ENCODE peak calls at places on chromosomes 2 and 18, in seven cellular contexts. One of them, this sample, is unnamed.

GRCh38 chr2:180360283-180360618 is 353.2 kb upstream of the CWC22 start:
- DNase-seq in lower leg skin: no peak
- DNase-seq in heart right ventricle: no peak
- DNase-seq in hepatocyte: no peak
- DNase-seq in brain microvascular endothelial cell: no peak
- DNase-seq in heart left ventricle: no peak
- DNase-seq in epithelial cell of esophagus: no peak
- DNase-seq in this sample: no peak

GRCh38 chr2:20447437-20448245 is 767 bp downstream of the RHOB start:
- DNase-seq in lower leg skin: peak; percentile 89
- DNase-seq in heart right ventricle: peak; percentile 60
- DNase-seq in hepatocyte: peak; percentile 60
- DNase-seq in brain microvascular endothelial cell: peak; percentile 20
- DNase-seq in heart left ventricle: peak; percentile 61
- DNase-seq in epithelial cell of esophagus: peak; percentile 38
- DNase-seq in this sample: no peak

GRCh38 chr2:171763602-171764001 is 76.3 kb downstream of the DYNC1I2 start:
- DNase-seq in lower leg skin: no peak
- DNase-seq in heart right ventricle: no peak
- DNase-seq in hepatocyte: no peak
- DNase-seq in brain microvascular endothelial cell: peak; percentile 11
- DNase-seq in heart left ventricle: no peak
- DNase-seq in epithelial cell of esophagus: peak; percentile 60
- DNase-seq in this sample: no peak

GRCh38 chr18:52903858-52904257 is 563.9 kb downstream of the DCC start:
- DNase-seq in lower leg skin: no peak
- DNase-seq in heart right ventricle: peak; percentile 9
- DNase-seq in hepatocyte: peak; percentile 72
- DNase-seq in brain microvascular endothelial cell: no peak
- DNase-seq in heart left ventricle: no peak
- DNase-seq in epithelial cell of esophagus: peak; percentile 43
- DNase-seq in this sample: no peak

GRCh38 chr2:46067501-46068292 is 229.5 kb upstream of the EPAS1 start:
- DNase-seq in lower leg skin: no peak
- DNase-seq in heart right ventricle: no peak
- DNase-seq in hepatocyte: peak; percentile 44
- DNase-seq in brain microvascular endothelial cell: peak; percentile 97
- DNase-seq in heart left ventricle: no peak
- DNase-seq in epithelial cell of esophagus: peak; percentile 18
- DNase-seq in this sample: no peak

GRCh38 chr2:149832256-149832655 is 244.7 kb upstream of the MMADHC start:
- DNase-seq in lower leg skin: no peak
- DNase-seq in heart right ventricle: no peak
- DNase-seq in hepatocyte: no peak
- DNase-seq in brain microvascular endothelial cell: no peak
- DNase-seq in heart left ventricle: no peak
- DNase-seq in epithelial cell of esophagus: no peak
- DNase-seq in this sample: no peak

GRCh38 chr2:151999058-151999457 is 99.8 kb downstream of the CACNB4 start:
- DNase-seq in lower leg skin: peak; percentile 85
- DNase-seq in heart right ventricle: peak; percentile 22
- DNase-seq in hepatocyte: peak; percentile 42
- DNase-seq in brain microvascular endothelial cell: peak; percentile 38
- DNase-seq in heart left ventricle: peak; percentile 29
- DNase-seq in epithelial cell of esophagus: peak; percentile 62
- DNase-seq in this sample: no peak

GRCh38 chr2:62966995-62967394 is 83.6 kb upstream of the OTX1 start:
- DNase-seq in lower leg skin: no peak
- DNase-seq in heart right ventricle: no peak
- DNase-seq in hepatocyte: no peak
- DNase-seq in brain microvascular endothelial cell: no peak
- DNase-seq in heart left ventricle: no peak
- DNase-seq in epithelial cell of esophagus: peak; percentile 9
- DNase-seq in this sample: no peak

GRCh38 chr2:230541934-230542380 is 126.0 kb downstream of the SP100 start:
- DNase-seq in lower leg skin: no peak
- DNase-seq in heart right ventricle: no peak
- DNase-seq in hepatocyte: no peak
- DNase-seq in brain microvascular endothelial cell: peak; percentile 53
- DNase-seq in heart left ventricle: no peak
- DNase-seq in epithelial cell of esophagus: peak; percentile 83
- DNase-seq in this sample: no peak

GRCh38 chr2:120797421-120798289 is 62.0 kb downstream of the GLI2 start:
- DNase-seq in lower leg skin: no peak
- DNase-seq in heart right ventricle: no peak
- DNase-seq in hepatocyte: peak; percentile 57
- DNase-seq in brain microvascular endothelial cell: no peak
- DNase-seq in heart left ventricle: no peak
- DNase-seq in epithelial cell of esophagus: no peak
- DNase-seq in this sample: no peak

GRCh38 chr2:144414324-144414845 is 105.5 kb downstream of the ZEB2 start:
- DNase-seq in lower leg skin: peak; percentile 85
- DNase-seq in heart right ventricle: no peak
- DNase-seq in hepatocyte: peak; percentile 34
- DNase-seq in brain microvascular endothelial cell: peak; percentile 60
- DNase-seq in heart left ventricle: no peak
- DNase-seq in epithelial cell of esophagus: peak; percentile 92
- DNase-seq in this sample: no peak

GRCh38 chr2:98936917-98937351 is 909 bp upstream of the CRACDL start:
- DNase-seq in lower leg skin: no peak
- DNase-seq in heart right ventricle: no peak
- DNase-seq in hepatocyte: no peak
- DNase-seq in brain microvascular endothelial cell: no peak
- DNase-seq in heart left ventricle: no peak
- DNase-seq in epithelial cell of esophagus: no peak
- DNase-seq in this sample: no peak

GRCh38 chr2:12931211-12931844 is 214.6 kb downstream of the TRIB2 start:
- DNase-seq in lower leg skin: no peak
- DNase-seq in heart right ventricle: no peak
- DNase-seq in hepatocyte: peak; percentile 53
- DNase-seq in brain microvascular endothelial cell: no peak
- DNase-seq in heart left ventricle: peak; percentile 29
- DNase-seq in epithelial cell of esophagus: peak; percentile 56
- DNase-seq in this sample: no peak

GRCh38 chr2:236177604-236177966 is 9.4 kb upstream of the GBX2 start:
- DNase-seq in lower leg skin: peak; percentile 88
- DNase-seq in heart right ventricle: peak; percentile 58
- DNase-seq in hepatocyte: peak; percentile 66
- DNase-seq in brain microvascular endothelial cell: no peak
- DNase-seq in heart left ventricle: no peak
- DNase-seq in epithelial cell of esophagus: peak; percentile 45
- DNase-seq in this sample: no peak

GRCh38 chr2:171315781-171316180 is 118.0 kb downstream of the METTL8 start:
- DNase-seq in lower leg skin: no peak
- DNase-seq in heart right ventricle: no peak
- DNase-seq in hepatocyte: no peak
- DNase-seq in brain microvascular endothelial cell: no peak
- DNase-seq in heart left ventricle: no peak
- DNase-seq in epithelial cell of esophagus: no peak
- DNase-seq in this sample: no peak

GRCh38 chr2:158457092-158457825 is 507 bp downstream of the PKP4 start:
- DNase-seq in lower leg skin: peak; percentile 91
- DNase-seq in heart right ventricle: peak; percentile 71
- DNase-seq in hepatocyte: peak; percentile 82
- DNase-seq in brain microvascular endothelial cell: peak; percentile 47
- DNase-seq in heart left ventricle: peak; percentile 65
- DNase-seq in epithelial cell of esophagus: peak; percentile 82
- DNase-seq in this sample: no peak

GRCh38 chr18:59022167-59022945 is 117.3 kb upstream of the SEC11C start:
- DNase-seq in lower leg skin: peak; percentile 83
- DNase-seq in heart right ventricle: no peak
- DNase-seq in hepatocyte: no peak
- DNase-seq in brain microvascular endothelial cell: no peak
- DNase-seq in heart left ventricle: no peak
- DNase-seq in epithelial cell of esophagus: no peak
- DNase-seq in this sample: no peak

GRCh38 chr2:25043241-25043867 is 1.5 kb downstream of the EFR3B start:
- DNase-seq in lower leg skin: no peak
- DNase-seq in heart right ventricle: no peak
- DNase-seq in hepatocyte: peak; percentile 61
- DNase-seq in brain microvascular endothelial cell: peak; percentile 91
- DNase-seq in heart left ventricle: no peak
- DNase-seq in epithelial cell of esophagus: peak; percentile 37
- DNase-seq in this sample: no peak

GRCh38 chr2:25042321-25043240 is 705 bp downstream of the EFR3B start:
- DNase-seq in lower leg skin: peak; percentile 87
- DNase-seq in heart right ventricle: peak; percentile 43
- DNase-seq in hepatocyte: peak; percentile 67
- DNase-seq in brain microvascular endothelial cell: peak; percentile 14
- DNase-seq in heart left ventricle: peak; percentile 24
- DNase-seq in epithelial cell of esophagus: peak; percentile 16
- DNase-seq in this sample: no peak

GRCh38 chr2:25041928-25042320 is at the start of gene EFR3B:
- DNase-seq in lower leg skin: peak; percentile 98
- DNase-seq in heart right ventricle: peak; percentile 96
- DNase-seq in hepatocyte: peak; percentile 99
- DNase-seq in brain microvascular endothelial cell: peak; percentile 91
- DNase-seq in heart left ventricle: peak; percentile 97
- DNase-seq in epithelial cell of esophagus: peak; percentile 94
- DNase-seq in this sample: peak; percentile 66

GRCh38 chr2:25039126-25039525 is 2.8 kb upstream of the EFR3B start:
- DNase-seq in lower leg skin: no peak
- DNase-seq in heart right ventricle: no peak
- DNase-seq in hepatocyte: no peak
- DNase-seq in brain microvascular endothelial cell: no peak
- DNase-seq in heart left ventricle: no peak
- DNase-seq in epithelial cell of esophagus: no peak
- DNase-seq in this sample: no peak

DNA sequence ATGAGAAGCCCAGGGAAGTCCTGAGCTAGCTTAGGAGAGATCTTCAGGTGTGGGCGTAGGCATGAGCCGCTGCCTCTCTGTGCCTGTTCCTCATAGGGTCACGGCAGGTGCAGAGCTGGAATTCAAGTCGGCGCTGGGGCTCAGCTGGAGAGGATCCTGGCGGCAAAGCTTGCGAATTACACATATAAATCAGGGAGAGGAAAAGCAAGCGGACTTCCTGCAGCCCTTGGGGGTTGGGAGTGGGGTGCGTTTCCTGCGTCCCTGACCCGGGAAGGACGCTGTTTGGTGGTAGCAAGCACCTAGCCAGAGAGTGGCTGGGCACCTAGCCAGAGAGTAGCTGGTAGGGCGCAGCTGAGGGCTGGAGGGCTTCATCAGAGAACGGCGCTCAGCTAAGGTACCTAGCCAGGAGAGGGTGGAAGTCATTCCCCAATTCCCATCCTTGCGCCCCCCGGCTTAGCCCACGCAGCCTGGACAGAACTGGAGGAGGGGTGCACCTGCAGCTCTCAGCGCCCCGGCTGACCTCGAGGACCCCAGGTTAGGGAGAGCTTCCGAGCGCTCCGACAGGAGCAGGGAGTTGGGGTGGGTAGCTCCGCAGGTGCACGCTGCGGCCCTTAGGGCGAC is 459 bp upstream of the EFR3B start:
- DNase-seq in lower leg skin: no peak
- DNase-seq in heart right ventricle: peak; percentile 54
- DNase-seq in hepatocyte: peak; percentile 84
- DNase-seq in brain microvascular endothelial cell: peak; percentile 37
- DNase-seq in heart left ventricle: peak; percentile 59
- DNase-seq in epithelial cell of esophagus: peak; percentile 64
- DNase-seq in this sample: peak; percentile 53
- TF ChIP-seq CTCF in lower leg skin: no peak
- TF ChIP-seq CTCF in heart right ventricle: peak; percentile 13
- TF ChIP-seq CTCF in hepatocyte: peak; percentile 19
- TF ChIP-seq CTCF in brain microvascular endothelial cell: peak; percentile 55
- TF ChIP-seq CTCF in heart left ventricle: no peak
- TF ChIP-seq CTCF in epithelial cell of esophagus: peak; percentile 42
- TF ChIP-seq CTCF in this sample: no peak

GRCh38 chr2:88765154-88765948 is 73.9 kb downstream of the RPIA start:
- DNase-seq in lower leg skin: peak; percentile 85
- DNase-seq in heart right ventricle: no peak
- DNase-seq in hepatocyte: no peak
- DNase-seq in brain microvascular endothelial cell: no peak
- DNase-seq in heart left ventricle: no peak
- DNase-seq in epithelial cell of esophagus: peak; percentile 84
- DNase-seq in this sample: peak; percentile 17

GRCh38 chr2:88764850-88765153 is 73.3 kb downstream of the RPIA start:
- DNase-seq in lower leg skin: no peak
- DNase-seq in heart right ventricle: no peak
- DNase-seq in hepatocyte: no peak
- DNase-seq in brain microvascular endothelial cell: no peak
- DNase-seq in heart left ventricle: no peak
- DNase-seq in epithelial cell of esophagus: no peak
- DNase-seq in this sample: no peak

GRCh38 chr2:88760819-88761598 is 69.5 kb downstream of the RPIA start:
- DNase-seq in lower leg skin: no peak
- DNase-seq in heart right ventricle: no peak
- DNase-seq in hepatocyte: no peak
- DNase-seq in brain microvascular endothelial cell: no peak
- DNase-seq in heart left ventricle: no peak
- DNase-seq in epithelial cell of esophagus: no peak
- DNase-seq in this sample: no peak

DNA sequence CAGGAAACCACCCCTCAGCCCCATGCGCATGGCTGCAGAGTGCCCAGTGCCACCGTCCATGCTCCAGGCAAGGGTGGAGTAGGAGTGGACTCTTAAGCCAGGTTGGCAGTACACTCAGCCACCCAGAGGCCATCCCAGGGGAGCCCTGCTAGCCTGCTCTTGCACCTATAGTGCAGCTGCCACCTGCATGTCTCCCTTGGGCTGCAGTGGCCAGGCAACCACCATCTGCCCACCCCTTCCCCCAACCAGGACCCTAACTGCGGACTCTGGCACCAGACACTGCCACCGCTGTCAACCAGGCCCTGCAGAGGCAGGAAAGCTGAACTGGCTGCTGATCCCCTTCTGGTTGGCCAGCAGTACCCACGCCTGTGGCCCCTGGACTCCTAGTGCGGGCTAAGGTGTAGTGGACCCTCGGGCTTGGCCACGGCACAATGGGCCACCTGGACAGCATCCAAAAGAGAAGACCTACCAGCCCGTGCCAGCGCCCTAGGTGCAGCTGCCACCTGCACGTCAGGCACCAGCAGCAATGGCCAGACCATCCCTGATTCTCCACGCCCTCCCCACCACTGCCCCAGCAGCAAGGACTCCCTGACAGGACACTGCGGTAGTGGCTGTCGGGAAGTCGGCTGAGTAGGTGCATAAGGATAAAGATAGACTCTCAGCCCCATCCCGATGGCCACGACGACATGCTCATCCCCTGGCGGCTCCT is 72.8 kb downstream of the RPIA start:
- DNase-seq in lower leg skin: no peak
- DNase-seq in heart right ventricle: no peak
- DNase-seq in hepatocyte: no peak
- DNase-seq in brain microvascular endothelial cell: no peak
- DNase-seq in heart left ventricle: no peak
- DNase-seq in epithelial cell of esophagus: no peak
- DNase-seq in this sample: no peak
- H3K4me3 ChIP-seq in lower leg skin: no peak overlapping the region
- H3K4me3 ChIP-seq in heart right ventricle: no peak overlapping the region
- H3K4me3 ChIP-seq in hepatocyte: no peak overlapping the region
- H3K4me3 ChIP-seq in brain microvascular endothelial cell: no peak overlapping the region
- H3K4me3 ChIP-seq in heart left ventricle: no peak overlapping the region
- H3K4me3 ChIP-seq in epithelial cell of esophagus: no peak overlapping the region
- H3K4me3 ChIP-seq in this sample: no peak overlapping the region

GRCh38 chr18:36752929-36753865 is 75.6 kb downstream of the TPGS2 start:
- DNase-seq in lower leg skin: no peak
- DNase-seq in heart right ventricle: no peak
- DNase-seq in hepatocyte: no peak
- DNase-seq in brain microvascular endothelial cell: no peak
- DNase-seq in heart left ventricle: no peak
- DNase-seq in epithelial cell of esophagus: no peak
- DNase-seq in this sample: no peak
- TF ChIP-seq CTCF in lower leg skin: no peak
- TF ChIP-seq CTCF in heart right ventricle: no peak
- TF ChIP-seq CTCF in hepatocyte: no peak
- TF ChIP-seq CTCF in brain microvascular endothelial cell: no peak
- TF ChIP-seq CTCF in heart left ventricle: no peak
- TF ChIP-seq CTCF in epithelial cell of esophagus: no peak
- TF ChIP-seq CTCF in this sample: no peak

GRCh38 chr2:214386720-214387119 is 24.1 kb upstream of the VWC2L start:
- DNase-seq in lower leg skin: no peak
- DNase-seq in heart right ventricle: no peak
- DNase-seq in hepatocyte: no peak
- DNase-seq in brain microvascular endothelial cell: no peak
- DNase-seq in heart left ventricle: no peak
- DNase-seq in epithelial cell of esophagus: no peak
- DNase-seq in this sample: no peak
- H3K4me3 ChIP-seq in lower leg skin: no peak overlapping the region
- H3K4me3 ChIP-seq in heart right ventricle: no peak overlapping the region
- H3K4me3 ChIP-seq in hepatocyte: no peak overlapping the region
- H3K4me3 ChIP-seq in brain microvascular endothelial cell: no peak overlapping the region
- H3K4me3 ChIP-seq in heart left ventricle: no peak overlapping the region
- H3K4me3 ChIP-seq in epithelial cell of esophagus: no peak overlapping the region
- H3K4me3 ChIP-seq in this sample: no peak overlapping the region

This sample was measured in LNCaP clone FGC.